ENCODE peak calls at places on chromosomes 6 and 20, in four cellular contexts. L, B, M and U are unnamed samples.

GRCh38 chr6:65937982-65938381 is 231.0 kb upstream of the EYS start:
- DNase-seq in M (peak), L (no peak), B (peak), U (peak)

GRCh38 chr6:159169193-159169555 is at the start of gene FNDC1:
- DNase-seq in L (peak), M (no peak), B (no peak), U (peak)

GRCh38 chr20:56851552-56851951 is 222.4 kb downstream of the TFAP2C start:
- DNase-seq in M (no peak), B (no peak), L (no peak), U (no peak)

GRCh38 chr6:73523434-73524123 is 2.7 kb upstream of the EEF1A1 start:
- DNase-seq in L (no peak), M (peak), B (peak), U (peak)

GRCh38 chr20:34709836-34710567 is 5.9 kb downstream of the TP53INP2 start:
- DNase-seq in L (peak), B (peak), M (peak), U (no peak)

GRCh38 chr6:81939774-81940165 is 187.3 kb upstream of the TENT5A start:
- DNase-seq in L (no peak), M (no peak), B (no peak), U (no peak)

GRCh38 chr20:37358366-37359150 is 12.6 kb downstream of the SRC start:
- DNase-seq in M (peak), B (no peak), L (no peak), U (no peak)

GRCh38 chr6:45378324-45378926 is 691 bp upstream of the SUPT3H start:
- DNase-seq in M (peak), L (no peak), B (peak), U (no peak)

GRCh38 chr6:165662671-165663282 is at the start of gene PDE10A:
- DNase-seq in B (peak), M (peak), L (peak), U (no peak)

GRCh38 chr20:9995514-9996272 is 39.1 kb upstream of the ANKEF1 start:
- DNase-seq in M (no peak), B (no peak), L (no peak), U (no peak)

GRCh38 chr6:41072836-41073202 is at the start of gene NFYA:
- DNase-seq in L (no peak), B (no peak), M (no peak), U (no peak)

GRCh38 chr20:14612389-14612788 is 275.0 kb upstream of the FLRT3 start:
- DNase-seq in B (no peak), L (no peak), M (no peak), U (no peak)

GRCh38 chr6:138592698-138593097 is 93.4 kb upstream of the NHSL1 start:
- DNase-seq in B (no peak), L (no peak), M (no peak), U (no peak)

GRCh38 chr6:158161566-158162254 is 6.4 kb downstream of the SERAC1 start:
- DNase-seq in B (no peak), L (no peak), M (peak), U (no peak)

GRCh38 chr20:53513489-53514298 is 79.9 kb downstream of the ZNF217 start:
- DNase-seq in M (no peak), L (no peak), B (no peak), U (no peak)

GRCh38 chr6:51531623-51532022 is 555.8 kb downstream of the PKHD1 start:
- DNase-seq in M (no peak), B (no peak), L (no peak), U (no peak)

GRCh38 chr20:52812231-52812847 is 159.8 kb upstream of the TSHZ2 start:
- DNase-seq in M (peak), L (no peak), B (no peak), U (no peak)

GRCh38 chr6:76774750-76775396 is 688.4 kb downstream of the HTR1B start:
- DNase-seq in L (no peak), M (peak), B (peak), U (no peak)

GRCh38 chr6:11164717-11165646 is 53.5 kb upstream of the ERVFRD-1 start:
- DNase-seq in M (no peak), B (no peak), L (no peak), U (no peak)

GRCh38 chr6:157056275-157056674 is 267.0 kb downstream of the TMEM242 start:
- DNase-seq in B (no peak), L (no peak), M (no peak), U (no peak)

GRCh38 chr6:31877125-31877650 is 1.6 kb downstream of the SLC44A4 start:
- DNase-seq in M (peak), B (no peak), L (no peak), U (no peak)

GRCh38 chr20:672975-673604 is 2.5 kb downstream of the SCRT2 start:
- DNase-seq in B (no peak), L (no peak), M (no peak), U (no peak)

GRCh38 chr6:47195251-47195650 is 114.5 kb downstream of the TNFRSF21 start:
- DNase-seq in L (no peak), B (peak), M (no peak), U (no peak)

GRCh38 chr6:27720607-27721580 is 191.3 kb downstream of the OR2B2 start:
- DNase-seq in B (no peak), M (no peak), L (no peak), U (no peak)

GRCh38 chr20:24701027-24701426 is 231.6 kb downstream of the SYNDIG1 start:
- DNase-seq in M (no peak), B (no peak), L (no peak), U (no peak)

GRCh38 chr6:74369556-74369993 is 673.6 kb downstream of the CD109 start:
- DNase-seq in B (no peak), L (no peak), M (no peak), U (no peak)

GRCh38 chr20:309306-309840 is 12.0 kb downstream of the ZCCHC3 start:
- DNase-seq in L (no peak), B (no peak), M (peak), U (no peak)

GRCh38 chr6:133542056-133542821 is 301.1 kb downstream of the EYA4 start:
- DNase-seq in B (no peak), L (no peak), M (no peak), U (no peak)

GRCh38 chr6:133546098-133546497 is 304.9 kb downstream of the EYA4 start:
- DNase-seq in M (no peak), L (no peak), B (no peak), U (no peak)

GRCh38 chr6:133548409-133548808 is 307.3 kb downstream of the EYA4 start:
- DNase-seq in M (no peak), B (no peak), L (no peak), U (no peak)

GRCh38 chr6:133547136-133547535 is 306.0 kb downstream of the EYA4 start:
- DNase-seq in L (no peak), M (no peak), B (no peak), U (no peak)

GRCh38 chr6:133544419-133544818 is 303.3 kb downstream of the EYA4 start:
- DNase-seq in M (no peak), B (no peak), L (no peak), U (no peak)
- TF ChIP-seq CTCF in M (no peak), B (no peak), L (no peak), U (no peak)

DNA sequence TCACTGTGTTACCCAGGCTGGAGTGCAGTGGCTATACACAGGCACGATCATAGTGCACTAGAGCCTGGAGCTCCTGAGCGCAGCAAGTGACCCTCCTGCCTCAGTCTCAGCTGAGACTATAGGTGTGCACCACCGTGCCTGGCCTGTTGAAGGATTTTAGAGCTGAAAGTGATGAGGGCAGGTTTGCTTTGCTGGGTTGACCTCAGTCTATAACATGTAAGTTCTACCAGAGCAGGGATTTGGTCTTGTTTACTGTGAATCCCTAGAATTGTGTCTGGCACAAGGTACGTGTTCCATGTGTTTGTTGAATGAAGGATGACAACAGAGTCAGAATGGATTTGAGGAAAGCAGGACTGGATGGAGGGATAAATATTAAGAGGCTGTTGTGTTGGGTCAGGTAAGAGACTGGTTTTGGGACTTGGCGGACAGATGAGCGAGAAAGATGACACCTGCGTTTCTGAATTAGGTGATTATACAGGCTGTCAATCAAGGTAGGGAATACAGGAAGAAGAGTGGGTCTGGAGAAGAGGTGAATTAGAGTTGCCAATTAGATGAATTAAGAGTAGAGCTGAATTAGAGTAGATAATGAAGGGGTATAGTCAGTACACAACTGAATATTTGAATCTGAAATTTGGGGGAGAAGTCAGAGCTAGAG is 6.5 kb downstream of the ASXL1 start:
- DNase-seq in L (no peak), B (no peak), M (no peak), U (no peak)
- TF ChIP-seq CTCF in L (no peak), B (no peak), M (no peak), U (no peak)

DNA sequence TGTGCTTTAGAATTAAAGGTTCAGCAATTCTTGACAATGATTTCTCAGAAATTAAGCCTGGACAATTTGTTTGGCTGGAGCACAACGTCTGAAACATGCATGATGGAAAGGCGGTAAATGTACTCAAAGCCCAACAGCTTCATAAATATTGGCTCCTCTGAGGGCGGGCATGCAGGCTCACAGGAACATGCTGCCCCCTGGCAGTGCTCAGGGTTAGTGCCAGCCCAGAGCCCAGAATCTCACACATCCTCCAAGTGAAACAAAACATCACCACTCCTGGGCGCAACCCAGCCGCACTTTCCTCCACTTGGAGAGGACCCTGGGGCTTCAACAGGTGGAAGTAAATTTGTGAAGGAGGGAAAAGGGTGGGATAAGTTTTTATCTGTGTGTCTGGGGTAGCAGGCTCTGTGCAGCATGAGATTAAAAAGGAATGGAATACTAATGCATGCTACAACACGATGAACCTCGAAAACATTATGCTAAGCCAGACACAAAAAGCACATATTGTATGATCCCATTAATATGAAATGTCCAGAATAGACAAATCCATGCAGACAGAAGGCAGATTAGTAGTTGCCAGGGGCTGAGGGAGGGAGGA is 54.1 kb upstream of the PTPRT start:
- DNase-seq in B (no peak), L (no peak), M (no peak), U (no peak)
- TF ChIP-seq CTCF in B (peak), L (no peak), M (no peak), U (no peak)

GRCh38 chr6:125784365-125784764 is 6.4 kb upstream of the NCOA7 start:
- DNase-seq in M (no peak), B (no peak), L (no peak), U (no peak)

GRCh38 chr6:125781307-125781868 is 9.4 kb upstream of the NCOA7 start:
- DNase-seq in M (peak), B (no peak), L (no peak), U (no peak)

GRCh38 chr6:125780540-125781306 is 10.0 kb upstream of the NCOA7 start:
- DNase-seq in B (peak), L (peak), M (peak), U (no peak)

DNA sequence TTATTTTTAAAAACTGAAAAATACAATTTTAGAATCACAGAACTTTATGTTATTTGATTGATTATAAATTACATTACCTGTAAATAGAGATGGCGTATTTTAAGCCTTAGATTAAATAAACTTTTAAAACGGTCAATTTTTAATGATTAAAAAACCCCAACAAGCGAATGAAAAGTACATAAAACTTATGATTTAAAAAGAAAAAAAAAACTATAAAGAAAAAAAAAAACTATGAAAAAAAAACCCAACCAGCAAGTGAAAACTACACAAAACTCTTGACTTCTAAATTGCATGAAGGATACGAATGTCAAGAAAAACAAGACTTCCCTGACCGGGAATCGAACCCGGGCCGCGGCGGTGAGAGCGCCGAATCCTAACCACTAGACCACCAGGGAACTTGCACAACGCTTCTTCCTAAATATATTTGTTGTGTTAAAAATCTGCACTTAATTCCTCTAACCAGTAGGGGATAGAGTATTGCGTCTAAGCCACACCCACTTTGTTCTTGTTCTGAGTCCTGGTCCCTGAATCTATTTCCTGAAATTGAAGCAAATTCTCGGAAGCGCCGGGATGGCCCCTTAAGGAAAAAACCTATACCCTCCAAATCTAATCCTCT is 10.7 kb upstream of the NCOA7 start:
- DNase-seq in B (peak), L (peak), M (peak), U (peak)
- TF ChIP-seq CTCF in B (peak), L (peak), M (peak), U (no peak)

GRCh38 chr6:144283781-144284473 is 1.2 kb upstream of the UTRN start:
- DNase-seq in L (no peak), B (no peak), M (no peak), U (no peak)
- TF ChIP-seq CTCF in L (no peak), B (peak), M (peak), U (no peak)

GRCh38 chr20:61044499-61044898 is 207.6 kb upstream of the CDH4 start:
- DNase-seq in B (no peak), M (no peak), L (no peak), U (no peak)
- TF ChIP-seq CTCF in B (no peak), M (no peak), L (peak), U (no peak)

DNA sequence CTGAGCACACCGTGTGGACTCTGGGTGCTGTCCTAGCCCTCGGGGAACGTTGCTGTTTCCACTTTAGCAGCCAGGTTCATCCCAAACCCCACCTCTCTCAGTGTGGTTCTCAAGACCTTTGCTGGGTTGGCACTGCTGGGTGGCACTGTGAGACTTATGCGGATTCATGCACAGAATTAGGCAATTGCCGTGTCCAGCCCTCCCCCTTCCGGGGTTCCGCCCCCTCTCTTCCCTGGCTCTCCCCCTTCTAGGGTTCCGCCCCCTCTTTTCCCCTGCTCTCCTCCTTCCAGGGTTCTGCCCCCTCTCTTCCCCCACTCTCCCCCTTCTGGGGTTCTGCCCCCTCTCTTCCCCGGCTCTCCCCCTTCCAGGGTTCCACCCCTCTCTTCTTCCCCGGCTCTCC is 39.8 kb upstream of the SLCO4A1 start:
- DNase-seq in M (peak), B (no peak), L (no peak), U (no peak)
- TF ChIP-seq CTCF in M (no peak), B (no peak), L (no peak), U (no peak)

GRCh38 chr6:33407132-33407718 is 3.6 kb upstream of the PHF1 start:
- DNase-seq in L (no peak), B (no peak), M (peak), U (no peak)
- TF ChIP-seq CTCF in L (no peak), B (peak), M (peak), U (no peak)

GRCh38 chr6:111462770-111463391 is 20.1 kb downstream of the REV3L start:
- DNase-seq in B (no peak), L (no peak), M (no peak), U (no peak)
- TF ChIP-seq CTCF in B (no peak), L (no peak), M (no peak), U (no peak)